ENCODE peak calls at places on chromosomes 2 and 18, in five cellular contexts. L, S, H, A and M are unnamed samples.

GRCh38 chr2:66430906-66431619 is 3.9 kb upstream of the MEIS1 start:
- DNase-seq in S (no peak), H (no peak), A (no peak), L (no peak), M (no peak)

GRCh38 chr18:42706618-42707017 is 408.9 kb downstream of the RIT2 start:
- DNase-seq in H (peak; percentile 12), L (no peak), S (no peak), A (no peak), M (no peak)

GRCh38 chr2:234164499-234165409 is 114.3 kb downstream of the SPP2 start:
- DNase-seq in S (no peak), A (no peak), L (peak; percentile 85), H (no peak), M (no peak)

GRCh38 chr2:234245945-234246344 is 195.4 kb downstream of the SPP2 start:
- DNase-seq in S (no peak), A (no peak), L (no peak), H (no peak), M (no peak)

GRCh38 chr2:27057184-27057583 is 5.7 kb downstream of the AGBL5 start:
- DNase-seq in A (no peak), H (no peak), L (no peak), S (no peak), M (no peak)

GRCh38 chr2:200749631-200750322 is 61.9 kb upstream of the BZW1 start:
- DNase-seq in L (no peak), A (no peak), H (no peak), S (no peak), M (no peak)

GRCh38 chr18:49399003-49399402 is 61.4 kb downstream of the DYM start:
- DNase-seq in A (peak; percentile 29), S (no peak), H (no peak), L (no peak), M (no peak)

GRCh38 chr2:16224298-16225045 is 284.1 kb downstream of the MYCN start:
- DNase-seq in S (no peak), L (no peak), H (no peak), A (no peak), M (no peak)

GRCh38 chr2:117536139-117536538 is 278.4 kb upstream of the DDX18 start:
- DNase-seq in A (no peak), L (no peak), H (peak; percentile 8), S (no peak), M (no peak)

GRCh38 chr2:216004408-216005283 is 8.7 kb downstream of the MREG start:
- DNase-seq in S (no peak), H (no peak), A (no peak), L (no peak), M (no peak)

GRCh38 chr2:188788621-188789020 is 185.6 kb upstream of the COL3A1 start:
- DNase-seq in H (peak; percentile 54), A (no peak), L (peak; percentile 66), S (no peak), M (peak; percentile 15)

GRCh38 chr2:205323929-205324328 is 358.4 kb upstream of the NRP2 start:
- DNase-seq in A (no peak), H (no peak), S (no peak), L (no peak), M (no peak)
- TF ChIP-seq CTCF in A (peak; percentile 21), H (peak; percentile 6), S (peak; percentile 27), L (peak; percentile 55), M (no peak)

GRCh38 chr18:2293109-2293839 is 278.0 kb downstream of the METTL4 start:
- DNase-seq in A (no peak), L (no peak), S (no peak), H (no peak), M (no peak)
- TF ChIP-seq CTCF in A (no peak), L (no peak), S (no peak), H (no peak), M (no peak)

DNA sequence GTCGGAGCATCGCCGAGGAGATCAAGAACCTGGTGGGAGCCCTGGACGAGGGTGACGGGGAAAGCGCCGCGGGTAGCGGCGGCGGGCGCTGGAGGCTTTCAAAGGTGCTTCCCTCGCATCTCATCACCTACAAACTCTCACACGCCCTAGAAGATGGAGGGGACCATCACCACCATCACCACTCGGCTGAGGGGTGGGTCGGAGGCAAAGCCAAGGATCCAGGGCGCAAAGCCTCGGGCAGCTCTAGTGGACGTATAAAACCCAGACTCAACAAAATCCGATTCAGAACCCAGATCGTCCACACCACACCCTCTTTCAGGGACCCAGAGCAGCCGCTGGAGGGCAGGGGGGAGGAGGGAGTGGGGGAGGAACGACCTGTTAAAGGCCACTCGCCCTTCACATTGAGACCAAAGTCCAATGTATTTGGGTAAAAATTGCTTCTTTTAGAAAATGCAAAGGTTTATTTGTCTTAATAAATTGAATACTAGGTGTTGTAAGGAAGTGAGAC is 1.5 kb downstream of the SOWAHC start:
- DNase-seq in H (no peak), S (no peak), L (no peak), A (no peak), M (no peak)
- TF ChIP-seq CTCF in H (no peak), S (no peak), L (peak; percentile 29), A (no peak), M (no peak)

DNA sequence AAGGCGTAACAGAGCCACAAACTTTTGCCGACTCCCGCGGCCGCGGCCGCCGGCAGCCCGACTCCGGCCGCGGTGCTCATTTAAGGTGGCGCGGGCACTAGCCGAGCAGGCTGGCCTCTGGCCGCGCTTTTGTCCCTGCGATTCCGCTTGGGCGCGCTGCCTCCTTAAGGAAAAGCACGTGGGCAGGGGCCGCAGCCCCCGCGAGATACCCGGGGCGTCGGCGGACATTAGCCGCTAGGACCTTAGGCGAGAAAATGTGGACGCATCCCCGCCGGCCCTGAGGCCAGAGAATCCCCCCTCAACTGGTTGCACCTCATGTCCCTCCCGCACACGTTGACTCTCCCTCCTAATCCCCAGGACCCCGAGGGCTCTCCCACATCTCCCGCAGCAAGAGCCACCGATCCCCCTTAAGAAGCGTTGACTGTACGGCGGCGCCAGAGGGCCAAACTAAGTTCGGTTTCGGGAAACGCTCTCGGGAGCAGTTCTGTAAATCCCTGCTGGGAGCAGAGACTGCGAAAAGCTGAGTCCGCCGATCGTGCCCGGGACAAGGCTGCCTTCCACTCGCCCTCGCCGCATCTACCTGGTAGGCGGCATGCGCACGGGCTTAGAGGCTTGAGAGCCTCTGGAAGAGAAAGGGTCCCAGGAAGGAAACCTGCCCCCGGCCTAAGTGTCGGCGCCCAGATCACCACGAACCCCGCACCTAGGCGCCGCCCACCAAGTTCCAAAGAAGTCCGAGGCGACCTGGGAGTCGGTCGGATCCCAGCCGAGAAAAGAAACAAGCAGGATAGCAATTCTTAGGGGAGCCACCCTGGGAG is 1.8 kb upstream of the SATB2 start:
- DNase-seq in S (peak; percentile 86), A (peak; percentile 49), L (peak; percentile 94), H (peak; percentile 90), M (peak; percentile 95)
- TF ChIP-seq CTCF in S (no peak), A (no peak), L (peak; percentile 3), H (no peak), M (no peak)

GRCh38 chr18:62245177-62245576 is 58.1 kb downstream of the RELCH start:
- DNase-seq in H (no peak), A (no peak), S (no peak), L (no peak), M (no peak)

GRCh38 chr18:62249478-62250097 is 62.5 kb downstream of the RELCH start:
- DNase-seq in L (peak; percentile 94), H (peak; percentile 90), S (peak; percentile 49), A (peak; percentile 48), M (peak; percentile 89)

GRCh38 chr18:62242955-62243354 is 55.9 kb downstream of the RELCH start:
- DNase-seq in A (no peak), S (no peak), L (no peak), H (no peak), M (no peak)

GRCh38 chr18:62248313-62248712 is 61.3 kb downstream of the RELCH start:
- DNase-seq in L (no peak), S (no peak), A (no peak), H (no peak), M (no peak)

DNA sequence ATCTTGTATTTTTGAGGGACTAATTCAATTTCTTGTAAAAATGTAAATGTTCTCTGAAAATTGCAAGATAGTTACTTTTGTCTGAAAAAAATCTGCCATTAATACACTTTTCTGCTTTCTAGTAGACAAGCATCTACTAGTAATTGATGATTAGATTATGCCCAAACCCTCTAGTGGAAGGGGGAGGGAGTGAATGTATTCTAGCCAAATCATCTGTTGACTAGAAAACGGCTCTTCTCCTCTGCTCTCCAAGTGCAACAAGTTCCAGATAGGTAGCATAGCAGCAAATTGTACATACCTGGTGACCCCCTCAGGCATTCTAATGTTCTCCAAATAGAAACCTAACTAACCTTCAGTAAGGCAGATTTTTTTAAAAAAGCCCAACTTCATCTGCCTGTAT is 58.6 kb downstream of the RELCH start:
- DNase-seq in L (no peak), S (no peak), A (no peak), H (no peak), M (no peak)
- TF ChIP-seq CTCF in L (no peak), S (no peak), A (no peak), H (no peak), M (no peak)

GRCh38 chr2:191728710-191729597 is 51.0 kb downstream of the NABP1 start:
- DNase-seq in A (no peak), H (no peak), S (no peak), L (no peak), M (no peak)
- TF ChIP-seq CTCF in A (no peak), H (no peak), S (no peak), L (no peak), M (no peak)

DNA sequence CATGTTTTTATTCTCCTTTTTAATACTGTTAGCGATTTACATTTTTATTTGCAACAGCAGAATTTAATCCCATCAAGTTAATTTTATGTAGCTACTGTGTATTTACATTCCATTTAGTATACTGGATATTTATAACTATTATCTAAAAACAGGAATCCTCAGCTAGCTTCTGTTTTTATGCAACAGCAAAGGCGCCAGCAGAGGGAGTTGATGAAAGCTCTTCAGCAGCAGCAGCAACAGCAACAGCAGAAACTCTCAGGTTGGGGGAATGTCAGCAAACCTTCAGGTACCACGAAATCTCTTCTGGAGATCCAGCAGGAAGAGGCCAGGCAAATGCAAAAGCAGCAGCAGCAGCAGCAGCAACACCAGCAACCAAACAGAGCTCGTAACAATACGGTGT is 26.2 kb upstream of the SNORC start:
- DNase-seq in H (no peak), A (no peak), S (no peak), L (no peak), M (no peak)
- TF ChIP-seq CTCF in H (no peak), A (no peak), S (no peak), L (no peak), M (no peak)